ENCODE peak calls at places on chromosomes 13 and 19, in four cellular contexts. J, Y, X and E are unnamed samples.

GRCh38 chr13:93794197-93794885 is 567.7 kb downstream of the GPC6 start:
- DNase-seq in J (peak; percentile 61), Y (no peak), X (peak; percentile 8), E (no peak)

GRCh38 chr19:901216-902092 is 8.2 kb downstream of the RNU6-9 start:
- DNase-seq in J (no peak), Y (no peak), X (no peak), E (no peak)

GRCh38 chr13:46181799-46182490 is at the start of gene LCP1:
- DNase-seq in J (peak; percentile 64), Y (no peak), X (no peak), E (peak; percentile 73)

GRCh38 chr13:111973186-111974064 is 93.5 kb upstream of the SOX1 start:
- DNase-seq in J (no peak), Y (no peak), X (no peak), E (no peak)

GRCh38 chr19:6260912-6261636 is 18.7 kb downstream of the MLLT1 start:
- DNase-seq in J (no peak), Y (no peak), X (peak; percentile 44), E (no peak)

GRCh38 chr19:31066385-31066784 is 282.9 kb downstream of the TSHZ3 start:
- DNase-seq in J (no peak), Y (no peak), X (peak; percentile 76), E (no peak)

GRCh38 chr19:6271721-6272410 is 7.9 kb downstream of the MLLT1 start:
- DNase-seq in J (no peak), Y (peak; percentile 92), X (peak; percentile 89), E (no peak)

GRCh38 chr13:41213316-41213715 is 18.9 kb upstream of the KBTBD7 start:
- DNase-seq in J (no peak), Y (no peak), X (no peak), E (no peak)

GRCh38 chr19:3733549-3734309 is 25.5 kb downstream of the TJP3 start:
- DNase-seq in J (no peak), Y (no peak), X (no peak), E (no peak)

GRCh38 chr13:31945202-31945978 is 86.2 kb upstream of the FRY start:
- DNase-seq in J (no peak), Y (peak; percentile 61), X (peak; percentile 96), E (no peak)

GRCh38 chr13:110790371-110790770 is 76.9 kb downstream of the ING1 start:
- DNase-seq in J (no peak), Y (no peak), X (no peak), E (no peak)

GRCh38 chr19:15358918-15359317 is 20.7 kb downstream of the AKAP8 start:
- DNase-seq in J (no peak), Y (no peak), X (peak; percentile 30), E (no peak)

GRCh38 chr13:113064534-113065405 is 40.8 kb upstream of the F7 start:
- DNase-seq in J (no peak), Y (peak; percentile 8), X (peak; percentile 78), E (no peak)

GRCh38 chr13:97967226-97967625 is 13.8 kb downstream of the IPO5 start:
- DNase-seq in J (no peak), Y (no peak), X (no peak), E (no peak)

GRCh38 chr19:900302-901111 is 7.2 kb downstream of the RNU6-9 start:
- DNase-seq in J (no peak), Y (no peak), X (no peak), E (no peak)

GRCh38 chr13:24075137-24075975 is 85.2 kb upstream of the SPATA13 start:
- DNase-seq in J (no peak), Y (no peak), X (peak; percentile 59), E (no peak)

GRCh38 chr19:8065489-8066261 is 13.1 kb downstream of the CCL25 start:
- DNase-seq in J (no peak), Y (no peak), X (no peak), E (no peak)

GRCh38 chr19:3519126-3519525 is 13.0 kb downstream of the FZR1 start:
- DNase-seq in J (no peak), Y (no peak), X (no peak), E (no peak)

GRCh38 chr19:39858541-39858940 is 12.4 kb upstream of the FBL start:
- DNase-seq in J (no peak), Y (no peak), X (no peak), E (no peak)

GRCh38 chr13:48125794-48126228 is 30.9 kb upstream of the MED4 start:
- DNase-seq in J (no peak), Y (no peak), X (peak; percentile 70), E (no peak)

GRCh38 chr19:718251-719024 is 9.7 kb downstream of the PALM start:
- DNase-seq in J (no peak), Y (no peak), X (no peak), E (peak; percentile 45)

GRCh38 chr19:41886761-41887710 is 4.1 kb downstream of the ARHGEF1 start:
- DNase-seq in J (no peak), Y (no peak), X (no peak), E (peak; percentile 69)

GRCh38 chr19:32464279-32464678 is 58.7 kb downstream of the DPY19L3 start:
- DNase-seq in J (no peak), Y (no peak), X (peak; percentile 24), E (no peak)

GRCh38 chr19:18719541-18719940 is 36.1 kb downstream of the CRTC1 start:
- DNase-seq in J (no peak), Y (no peak), X (no peak), E (no peak)

GRCh38 chr13:44368062-44368591 is 5.5 kb upstream of the SERP2 start:
- DNase-seq in J (no peak), Y (no peak), X (peak; percentile 59), E (no peak)

GRCh38 chr19:4084547-4084877 is 17.8 kb upstream of the ZBTB7A start:
- DNase-seq in J (no peak), Y (no peak), X (no peak), E (no peak)

GRCh38 chr19:46614114-46614701 is 10.7 kb downstream of the PTGIR start:
- DNase-seq in J (peak; percentile 68), Y (peak; percentile 86), X (peak; percentile 84), E (peak; percentile 77)

GRCh38 chr19:34512254-34512796 is 30.8 kb downstream of the WTIP start:
- DNase-seq in J (no peak), Y (no peak), X (no peak), E (no peak)

GRCh38 chr19:46031781-46032596 is 8.8 kb downstream of the IGFL4 start:
- DNase-seq in J (no peak), Y (no peak), X (no peak), E (no peak)

GRCh38 chr19:10086032-10086903 is at the start of gene SHFL:
- DNase-seq in J (peak; percentile 62), Y (peak; percentile 80), X (peak; percentile 83), E (peak; percentile 98)

GRCh38 chr13:91381371-91381770 is 17.1 kb upstream of the GPC5 start:
- DNase-seq in J (no peak), Y (no peak), X (peak; percentile 18), E (no peak)

GRCh38 chr19:28257396-28257795 is 955.6 kb downstream of the UQCRFS1 start:
- DNase-seq in J (no peak), Y (no peak), X (no peak), E (no peak)

GRCh38 chr13:100941811-100942361 is 267.3 kb upstream of the TMTC4 start:
- DNase-seq in J (no peak), Y (no peak), X (no peak), E (no peak)

GRCh38 chr19:35421362-35421761 is 26.7 kb upstream of the FFAR2 start:
- DNase-seq in J (no peak), Y (no peak), X (no peak), E (no peak)

GRCh38 chr13:59303433-59303832 is 860.3 kb downstream of the DIAPH3 start:
- DNase-seq in J (no peak), Y (no peak), X (no peak), E (no peak)

GRCh38 chr13:98172570-98173405 is 4.3 kb downstream of the RNF113B start:
- DNase-seq in J (no peak), Y (no peak), X (peak; percentile 61), E (no peak)

GRCh38 chr19:54738715-54739114 is 402 bp downstream of the KIR2DL3 start:
- DNase-seq in J (no peak), Y (no peak), X (no peak), E (no peak)

GRCh38 chr19:44141191-44142013 is at the start of gene ZNF234:
- DNase-seq in J (peak; percentile 44), Y (peak; percentile 70), X (peak; percentile 88), E (peak; percentile 80)

GRCh38 chr19:15107056-15108010 is at the start of gene SYDE1:
- DNase-seq in J (peak; percentile 29), Y (peak; percentile 68), X (peak; percentile 72), E (peak; percentile 44)